ENCODE peak calls at places on chromosomes 3 and 15, in six cellular contexts. K, Y, N, U, P and R are unnamed samples.

GRCh38 chr15:69067296-69067695 is 52.8 kb downstream of the NOX5 start:
- DNase-seq in K (no peak), Y (no peak), N (no peak), U (no peak), P (no peak), R (no peak)

GRCh38 chr3:63933459-63933858 is 21.3 kb upstream of the SCAANT1 start:
- DNase-seq in K (no peak), Y (no peak), N (no peak), U (no peak), P (no peak), R (no peak)

GRCh38 chr3:141275032-141275422 is 43.4 kb downstream of the PXYLP1 start:
- DNase-seq in K (peak), Y (no peak), N (no peak), U (no peak), P (no peak), R (peak)

GRCh38 chr3:178671261-178672191 is 135.3 kb downstream of the KCNMB2 start:
- DNase-seq in K (peak), Y (no peak), N (no peak), U (peak), P (no peak), R (no peak)

GRCh38 chr3:43879166-43879565 is 188.4 kb downstream of the ABHD5 start:
- DNase-seq in K (no peak), Y (peak), N (no peak), U (no peak), P (peak), R (no peak)

GRCh38 chr15:68818671-68819450 is 1.8 kb downstream of the ANP32A start:
- DNase-seq in K (no peak), Y (peak), N (no peak), U (no peak), P (peak), R (peak)

GRCh38 chr15:49855917-49856637 is 235.2 kb downstream of the DTWD1 start:
- DNase-seq in K (no peak), Y (no peak), N (no peak), U (peak), P (no peak), R (no peak)

GRCh38 chr15:95620934-95621579 is 709.4 kb upstream of the NR2F2 start:
- DNase-seq in K (no peak), Y (no peak), N (no peak), U (no peak), P (no peak), R (no peak)

GRCh38 chr15:52247032-52247431 is 48.6 kb downstream of the MYO5C start:
- DNase-seq in K (no peak), Y (no peak), N (no peak), U (no peak), P (no peak), R (no peak)

GRCh38 chr3:123447749-123448502 is 964 bp downstream of the ADCY5 start:
- DNase-seq in K (no peak), Y (peak), N (no peak), U (no peak), P (no peak), R (no peak)

GRCh38 chr15:59313703-59314332 is 58.9 kb downstream of the MYO1E start:
- DNase-seq in K (peak), Y (peak), N (peak), U (no peak), P (peak), R (peak)

GRCh38 chr3:159884661-159885402 is 103.8 kb upstream of the IL12A start:
- DNase-seq in K (peak), Y (no peak), N (peak), U (no peak), P (peak), R (peak)

GRCh38 chr3:41101231-41101630 is 98.1 kb upstream of the CTNNB1 start:
- DNase-seq in K (no peak), Y (no peak), N (no peak), U (no peak), P (no peak), R (no peak)

GRCh38 chr3:186757214-186757613 is 26.2 kb upstream of the EIF4A2 start:
- DNase-seq in K (no peak), Y (no peak), N (no peak), U (no peak), P (no peak), R (no peak)

GRCh38 chr3:127385540-127385870 is 97.7 kb upstream of the PRR20G start:
- DNase-seq in K (no peak), Y (no peak), N (no peak), U (no peak), P (no peak), R (no peak)

GRCh38 chr3:183664913-183665381 is 29.5 kb downstream of the KLHL24 start:
- DNase-seq in K (peak), Y (no peak), N (peak), U (peak), P (no peak), R (no peak)

GRCh38 chr15:63819645-63820044 is 14.1 kb downstream of the HERC1 start:
- DNase-seq in K (no peak), Y (no peak), N (no peak), U (no peak), P (no peak), R (no peak)

GRCh38 chr15:32828507-32829186 is 110.8 kb downstream of the GREM1 start:
- DNase-seq in K (peak), Y (no peak), N (no peak), U (no peak), P (no peak), R (no peak)

GRCh38 chr3:27880969-27881892 is 159.1 kb upstream of the EOMES start:
- DNase-seq in K (no peak), Y (no peak), N (no peak), U (no peak), P (no peak), R (no peak)

GRCh38 chr3:56987238-56987932 is 73.1 kb upstream of the SPATA12 start:
- DNase-seq in K (no peak), Y (no peak), N (no peak), U (no peak), P (no peak), R (no peak)

GRCh38 chr3:25592510-25592968 is 72.2 kb downstream of the TOP2B start:
- DNase-seq in K (peak), Y (no peak), N (no peak), U (no peak), P (no peak), R (peak)

GRCh38 chr3:187403768-187404270 is 35.6 kb downstream of the RTP4 start:
- DNase-seq in K (peak), Y (no peak), N (no peak), U (peak), P (peak), R (peak)

GRCh38 chr3:43286115-43286885 is at the start of gene SNRK:
- DNase-seq in K (peak), Y (peak), N (peak), U (peak), P (peak), R (peak)